ENCODE peak calls at places on chromosomes 4 and X, in ten cellular contexts. W is GM12878, M is heart left ventricle, L is mucosa of descending colon, X is left ventricle myocardium inferior, E is GM23248, G is adipocyte, K is cardiac muscle cell, O is SJSA1, A is thoracic aorta. P is an unnamed sample. For H3K4me1, the result is how much of the 10 kb centered on the place peaks cover.

GRCh38 chrX:21666252-21666651 is 8.1 kb upstream of the KLHL34 start:
- DNase-seq in W (no peak), M (no peak), L (no peak), X (no peak), E (no peak), G (no peak), K (no peak), O (no peak), A (no peak), P (no peak)

GRCh38 chrX:43655151-43655676 is 885 bp upstream of the MAOA start:
- DNase-seq in W (no peak), M (peak), L (peak), X (peak), E (peak), G (peak), K (peak), O (peak), A (no peak), P (peak)

GRCh38 chr4:41177016-41177415 is 37.3 kb downstream of the APBB2 start:
- DNase-seq in W (no peak), M (no peak), L (no peak), X (no peak), E (peak), G (peak), K (no peak), O (no peak), A (no peak), P (no peak)

GRCh38 chr4:88211473-88212252 is 53.2 kb upstream of the ABCG2 start:
- DNase-seq in W (no peak), M (no peak), L (peak), X (no peak), E (peak), G (peak), K (peak), O (no peak), A (no peak), P (peak)

GRCh38 chr4:12791536-12791935 is 692.6 kb downstream of the RAB28 start:
- DNase-seq in W (no peak), M (no peak), L (no peak), X (peak), E (no peak), G (no peak), K (peak), O (peak), A (no peak), P (no peak)

GRCh38 chr4:147481577-147482109 is 746 bp downstream of the EDNRA start:
- DNase-seq in W (no peak), M (no peak), L (no peak), X (no peak), E (peak), G (peak), K (peak), O (no peak), A (no peak), P (no peak)

GRCh38 chr4:156497486-156497885 is 474.1 kb downstream of the PDGFC start:
- DNase-seq in W (no peak), M (no peak), L (no peak), X (no peak), E (no peak), G (no peak), K (no peak), O (no peak), A (no peak), P (no peak)

GRCh38 chr4:186088516-186088915 is 16.0 kb upstream of the FAM149A start:
- DNase-seq in W (no peak), M (no peak), L (no peak), X (no peak), E (no peak), G (no peak), K (no peak), O (no peak), A (no peak), P (no peak)

GRCh38 chr4:7788687-7789425 is 150.8 kb downstream of the AFAP1 start:
- DNase-seq in W (no peak), M (no peak), L (no peak), X (peak), E (peak), G (no peak), K (no peak), O (no peak), A (no peak), P (no peak)

GRCh38 chrX:46317158-46317557 is 228.1 kb downstream of the ZNF674 start:
- DNase-seq in W (no peak), M (no peak), L (no peak), X (no peak), E (no peak), G (no peak), K (no peak), O (no peak), A (no peak), P (no peak)

GRCh38 chr4:126051709-126052424 is 737.1 kb downstream of the FAT4 start:
- DNase-seq in W (no peak), M (no peak), L (no peak), X (no peak), E (peak), G (peak), K (peak), O (no peak), A (no peak), P (no peak)

GRCh38 chrX:150854856-150855255 is 43.6 kb downstream of the CD99L2 start:
- DNase-seq in W (no peak), M (no peak), L (no peak), X (no peak), E (no peak), G (no peak), K (no peak), O (no peak), A (no peak), P (no peak)

GRCh38 chrX:84865113-84865512 is 138.6 kb upstream of the APOOL start:
- DNase-seq in W (no peak), M (no peak), L (peak), X (no peak), E (no peak), G (no peak), K (no peak), O (no peak), A (no peak), P (no peak)

GRCh38 chr4:154293427-154293826 is 198.2 kb downstream of the DCHS2 start:
- DNase-seq in W (no peak), M (no peak), L (no peak), X (no peak), E (no peak), G (no peak), K (no peak), O (no peak), A (no peak), P (no peak)

GRCh38 chrX:24241822-24242648 is 71.8 kb downstream of the SUPT20HL2 start:
- DNase-seq in W (no peak), M (no peak), L (no peak), X (no peak), E (peak), G (peak), K (peak), O (no peak), A (no peak), P (no peak)

GRCh38 chr4:118941799-118942198 is 53.1 kb downstream of the SYNPO2 start:
- DNase-seq in W (no peak), M (no peak), L (no peak), X (no peak), E (no peak), G (no peak), K (no peak), O (no peak), A (no peak), P (no peak)

DNA sequence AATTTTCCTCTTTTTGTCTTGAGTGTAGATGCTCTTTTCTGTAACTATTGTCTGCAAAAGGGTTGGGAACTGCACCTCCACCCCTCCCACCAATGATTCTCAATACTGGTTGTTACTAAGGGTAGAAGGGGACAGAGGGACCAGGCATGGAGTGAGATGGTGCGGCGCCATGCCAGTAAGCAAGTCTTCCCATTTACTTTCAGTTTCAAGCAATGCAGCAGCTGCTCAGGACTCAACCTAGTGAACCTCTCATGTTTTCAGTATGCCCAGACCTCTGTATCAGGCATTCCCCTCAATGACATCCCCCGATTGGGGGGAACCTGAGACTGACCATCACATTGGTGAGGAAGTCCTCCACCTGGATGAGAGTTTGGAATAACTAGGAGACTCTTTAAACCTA is 41.5 kb downstream of the ZNF81 start:
- DNase-seq in W (no peak), M (no peak), L (no peak), X (no peak), E (no peak), G (no peak), K (no peak), O (no peak), A (no peak), P (no peak)
- H3K4me3 ChIP-seq in W (no peak), M (no peak), L (no peak), X (no peak), E (no peak), G (no peak), K (no peak), O (no peak), A (no peak), P (no peak)

GRCh38 chr4:70225824-70226223 is at the start of gene FDCSP:
- DNase-seq in W (no peak), M (no peak), L (no peak), X (no peak), E (no peak), G (no peak), K (no peak), O (no peak), A (no peak), P (no peak)
- H3K4me1 ChIP-seq in W (under half), M (under half), L (under half), X (under half), E (under half), G (under half), K (under half), O (under half), A (under half), P (under half)

GRCh38 chrX:19225906-19226305 is 103.6 kb upstream of the ADGRG2 start:
- DNase-seq in W (no peak), M (no peak), L (peak), X (no peak), E (no peak), G (no peak), K (peak), O (no peak), A (no peak), P (no peak)
- H3K4me3 ChIP-seq in W (no peak), M (no peak), L (no peak), X (no peak), E (no peak), G (no peak), K (no peak), O (no peak), A (no peak), P (no peak)

GRCh38 chr4:184320630-184321029 is 103.0 kb upstream of the ENPP6 start:
- DNase-seq in W (no peak), M (no peak), L (no peak), X (no peak), E (no peak), G (no peak), K (no peak), O (no peak), A (no peak), P (no peak)

GRCh38 chr4:184322328-184323025 is 104.8 kb upstream of the ENPP6 start:
- DNase-seq in W (no peak), M (no peak), L (no peak), X (no peak), E (no peak), G (no peak), K (no peak), O (no peak), A (no peak), P (no peak)

GRCh38 chr4:184329235-184330007 is 111.7 kb upstream of the ENPP6 start:
- DNase-seq in W (no peak), M (no peak), L (peak), X (no peak), E (no peak), G (no peak), K (no peak), O (no peak), A (no peak), P (no peak)

GRCh38 chr4:184328022-184328736 is 110.5 kb upstream of the ENPP6 start:
- DNase-seq in W (peak), M (no peak), L (no peak), X (no peak), E (no peak), G (no peak), K (no peak), O (peak), A (no peak), P (peak)

GRCh38 chr4:184324939-184325477 is 107.3 kb upstream of the ENPP6 start:
- DNase-seq in W (no peak), M (no peak), L (no peak), X (no peak), E (no peak), G (no peak), K (no peak), O (peak), A (no peak), P (no peak)
- H3K4me1 ChIP-seq in W (under half), M (under half), L (under half), X (under half), E (under half), G (under half), K (under half), O (under half), A (under half), P (under half)

GRCh38 chrX:41009816-41010187 is 75.4 kb upstream of the USP9X start:
- DNase-seq in W (no peak), M (no peak), L (no peak), X (no peak), E (no peak), G (no peak), K (no peak), O (no peak), A (no peak), P (no peak)
- H3K4me3 ChIP-seq in W (no peak), M (peak), L (no peak), X (peak), E (peak), G (peak), K (no peak), O (no peak), A (peak), P (peak)

GRCh38 chr4:139535852-139536234 is 20.2 kb downstream of the SETD7 start:
- DNase-seq in W (no peak), M (no peak), L (no peak), X (no peak), E (no peak), G (no peak), K (no peak), O (no peak), A (no peak), P (no peak)

GRCh38 chr4:139530833-139531427 is 25.1 kb downstream of the SETD7 start:
- DNase-seq in W (no peak), M (no peak), L (peak), X (no peak), E (peak), G (peak), K (peak), O (peak), A (no peak), P (peak)

GRCh38 chr4:139535228-139535851 is 20.7 kb downstream of the SETD7 start:
- DNase-seq in W (no peak), M (no peak), L (no peak), X (no peak), E (no peak), G (no peak), K (no peak), O (no peak), A (no peak), P (no peak)

GRCh38 chr4:139534287-139534950 is 21.6 kb downstream of the SETD7 start:
- DNase-seq in W (no peak), M (no peak), L (no peak), X (no peak), E (no peak), G (no peak), K (no peak), O (no peak), A (no peak), P (no peak)

DNA sequence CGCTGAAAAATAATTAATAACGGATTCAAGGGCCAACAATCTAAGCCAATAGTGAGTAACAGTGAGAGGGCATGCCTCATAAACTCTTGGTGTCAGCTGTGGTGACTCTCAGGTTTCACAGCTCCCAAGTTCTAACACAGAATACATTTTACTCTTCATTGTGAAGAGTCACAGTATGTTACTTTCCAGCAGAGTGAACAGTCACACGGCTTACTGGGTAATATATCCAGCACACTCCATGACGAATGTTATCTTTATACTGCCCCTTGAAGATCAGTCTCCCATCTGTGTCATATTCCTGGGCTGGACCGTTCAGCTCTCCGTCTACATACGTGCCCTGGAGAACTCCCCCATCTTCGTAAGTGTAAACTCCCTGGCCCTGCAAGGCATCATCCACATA is 23.1 kb downstream of the SETD7 start:
- DNase-seq in W (no peak), M (no peak), L (no peak), X (no peak), E (peak), G (no peak), K (no peak), O (no peak), A (no peak), P (no peak)
- H3K4me1 ChIP-seq in W (under half), M (under half), L (under half), X (under half), E (under half), G (under half), K (under half), O (under half), A (under half), P (under half)